ENCODE peak calls at places on chromosomes 3 and 15, in five cellular contexts. One of them, this sample, is unnamed.

GRCh38 chr3:49352286-49352685 is 5.9 kb downstream of the GPX1 start:
- DNase-seq in HepG2: no peak
- DNase-seq in K562: no peak
- DNase-seq in SK-N-SH: no peak
- DNase-seq in GM12878: no peak
- DNase-seq in this sample: no peak

GRCh38 chr15:94580186-94580585 is 348.8 kb downstream of the MCTP2 start:
- DNase-seq in K562: no peak
- DNase-seq in SK-N-SH: peak; percentile 27
- DNase-seq in GM12878: no peak
- DNase-seq in HepG2: no peak
- DNase-seq in this sample: no peak

GRCh38 chr3:196115678-196116083 is 33.8 kb upstream of the TFRC start:
- DNase-seq in SK-N-SH: no peak
- DNase-seq in HepG2: no peak
- DNase-seq in GM12878: peak; percentile 80
- DNase-seq in K562: no peak
- DNase-seq in this sample: no peak

GRCh38 chr15:68822818-68823217 is 2.1 kb upstream of the ANP32A start:
- DNase-seq in SK-N-SH: no peak
- DNase-seq in GM12878: no peak
- DNase-seq in HepG2: no peak
- DNase-seq in K562: no peak
- DNase-seq in this sample: no peak

GRCh38 chr3:184339016-184339415 is 1.6 kb downstream of the FAM131A start:
- DNase-seq in HepG2: no peak
- DNase-seq in GM12878: no peak
- DNase-seq in K562: no peak
- DNase-seq in SK-N-SH: no peak
- DNase-seq in this sample: no peak

GRCh38 chr15:100216177-100216576 is 125.6 kb downstream of the ADAMTS17 start:
- DNase-seq in SK-N-SH: no peak
- DNase-seq in GM12878: no peak
- DNase-seq in K562: no peak
- DNase-seq in HepG2: no peak
- DNase-seq in this sample: no peak

GRCh38 chr3:71055602-71056001 is 527.9 kb downstream of the FOXP1 start:
- DNase-seq in GM12878: no peak
- DNase-seq in HepG2: no peak
- DNase-seq in K562: no peak
- DNase-seq in SK-N-SH: no peak
- DNase-seq in this sample: peak; percentile 85

GRCh38 chr3:188627652-188628051 is 473.7 kb downstream of the LPP start:
- DNase-seq in HepG2: no peak
- DNase-seq in GM12878: no peak
- DNase-seq in K562: no peak
- DNase-seq in SK-N-SH: no peak
- DNase-seq in this sample: peak; percentile 94

GRCh38 chr15:90126457-90127435 is 24.5 kb upstream of the IDH2 start:
- DNase-seq in K562: no peak
- DNase-seq in GM12878: no peak
- DNase-seq in HepG2: peak; percentile 64
- DNase-seq in SK-N-SH: no peak
- DNase-seq in this sample: no peak

GRCh38 chr3:16795601-16796000 is 89.2 kb upstream of the PLCL2 start:
- DNase-seq in HepG2: no peak
- DNase-seq in K562: no peak
- DNase-seq in GM12878: no peak
- DNase-seq in SK-N-SH: no peak
- DNase-seq in this sample: no peak

GRCh38 chr3:127214990-127215389 is 22.1 kb downstream of the PRR23E start:
- DNase-seq in SK-N-SH: no peak
- DNase-seq in GM12878: no peak
- DNase-seq in K562: no peak
- DNase-seq in HepG2: no peak
- DNase-seq in this sample: no peak

GRCh38 chr3:58384381-58385090 is 49.1 kb downstream of the PDHB start:
- DNase-seq in HepG2: no peak
- DNase-seq in SK-N-SH: peak; percentile 21
- DNase-seq in GM12878: no peak
- DNase-seq in K562: no peak
- DNase-seq in this sample: peak; percentile 24

GRCh38 chr15:85673326-85673725 is 121.4 kb downstream of the KLHL25 start:
- DNase-seq in K562: no peak
- DNase-seq in HepG2: no peak
- DNase-seq in SK-N-SH: no peak
- DNase-seq in GM12878: no peak
- DNase-seq in this sample: peak; percentile 12

GRCh38 chr3:186107148-186108105 is 1.5 kb downstream of the ETV5 start:
- DNase-seq in GM12878: no peak
- DNase-seq in K562: peak; percentile 55
- DNase-seq in HepG2: peak; percentile 69
- DNase-seq in SK-N-SH: peak; percentile 73
- DNase-seq in this sample: peak; percentile 68

GRCh38 chr3:172167892-172168648 is 128.7 kb downstream of the FNDC3B start:
- DNase-seq in SK-N-SH: no peak
- DNase-seq in GM12878: no peak
- DNase-seq in K562: no peak
- DNase-seq in HepG2: no peak
- DNase-seq in this sample: peak; percentile 70

GRCh38 chr15:62432702-62433398 is 267.8 kb upstream of the C2CD4B start:
- DNase-seq in K562: no peak
- DNase-seq in HepG2: no peak
- DNase-seq in GM12878: no peak
- DNase-seq in SK-N-SH: no peak
- DNase-seq in this sample: no peak

GRCh38 chr15:51726302-51727073 is 11.0 kb downstream of the LYSMD2 start:
- DNase-seq in HepG2: peak; percentile 10
- DNase-seq in K562: peak; percentile 74
- DNase-seq in GM12878: no peak
- DNase-seq in SK-N-SH: peak; percentile 77
- DNase-seq in this sample: peak; percentile 93

GRCh38 chr3:180679178-180680096 is at the start of gene CCDC39:
- DNase-seq in SK-N-SH: peak; percentile 77
- DNase-seq in K562: peak; percentile 21
- DNase-seq in HepG2: peak; percentile 51
- DNase-seq in GM12878: peak; percentile 30
- DNase-seq in this sample: peak; percentile 49

GRCh38 chr3:32003380-32003779 is 21.8 kb downstream of the ZNF860 start:
- DNase-seq in SK-N-SH: no peak
- DNase-seq in HepG2: no peak
- DNase-seq in K562: no peak
- DNase-seq in GM12878: no peak
- DNase-seq in this sample: no peak

GRCh38 chr3:50545781-50546180 is 21.8 kb downstream of the C3orf18 start:
- DNase-seq in HepG2: no peak
- DNase-seq in GM12878: no peak
- DNase-seq in K562: no peak
- DNase-seq in SK-N-SH: no peak
- DNase-seq in this sample: no peak

GRCh38 chr3:63809607-63810006 is 9.5 kb upstream of the C3orf49 start:
- DNase-seq in GM12878: no peak
- DNase-seq in HepG2: peak; percentile 80
- DNase-seq in K562: no peak
- DNase-seq in SK-N-SH: no peak
- DNase-seq in this sample: peak; percentile 47

GRCh38 chr15:41897327-41897726 is 3.5 kb upstream of the SPTBN5 start:
- DNase-seq in HepG2: no peak
- DNase-seq in K562: no peak
- DNase-seq in SK-N-SH: no peak
- DNase-seq in GM12878: no peak
- DNase-seq in this sample: no peak

GRCh38 chr3:15636028-15636709 is 34.6 kb downstream of the BTD start:
- DNase-seq in HepG2: no peak
- DNase-seq in GM12878: no peak
- DNase-seq in SK-N-SH: no peak
- DNase-seq in K562: no peak
- DNase-seq in this sample: peak; percentile 96

GRCh38 chr3:15637131-15637951 is 35.8 kb downstream of the BTD start:
- DNase-seq in SK-N-SH: peak; percentile 33
- DNase-seq in HepG2: no peak
- DNase-seq in K562: no peak
- DNase-seq in GM12878: peak; percentile 58
- DNase-seq in this sample: no peak

GRCh38 chr3:15638891-15639262 is 37.3 kb downstream of the BTD start:
- DNase-seq in SK-N-SH: no peak
- DNase-seq in K562: no peak
- DNase-seq in HepG2: no peak
- DNase-seq in GM12878: peak; percentile 57
- DNase-seq in this sample: no peak

GRCh38 chr3:15634671-15635661 is 33.4 kb downstream of the BTD start:
- DNase-seq in K562: no peak
- DNase-seq in SK-N-SH: peak; percentile 33
- DNase-seq in GM12878: no peak
- DNase-seq in HepG2: no peak
- DNase-seq in this sample: peak; percentile 66

DNA sequence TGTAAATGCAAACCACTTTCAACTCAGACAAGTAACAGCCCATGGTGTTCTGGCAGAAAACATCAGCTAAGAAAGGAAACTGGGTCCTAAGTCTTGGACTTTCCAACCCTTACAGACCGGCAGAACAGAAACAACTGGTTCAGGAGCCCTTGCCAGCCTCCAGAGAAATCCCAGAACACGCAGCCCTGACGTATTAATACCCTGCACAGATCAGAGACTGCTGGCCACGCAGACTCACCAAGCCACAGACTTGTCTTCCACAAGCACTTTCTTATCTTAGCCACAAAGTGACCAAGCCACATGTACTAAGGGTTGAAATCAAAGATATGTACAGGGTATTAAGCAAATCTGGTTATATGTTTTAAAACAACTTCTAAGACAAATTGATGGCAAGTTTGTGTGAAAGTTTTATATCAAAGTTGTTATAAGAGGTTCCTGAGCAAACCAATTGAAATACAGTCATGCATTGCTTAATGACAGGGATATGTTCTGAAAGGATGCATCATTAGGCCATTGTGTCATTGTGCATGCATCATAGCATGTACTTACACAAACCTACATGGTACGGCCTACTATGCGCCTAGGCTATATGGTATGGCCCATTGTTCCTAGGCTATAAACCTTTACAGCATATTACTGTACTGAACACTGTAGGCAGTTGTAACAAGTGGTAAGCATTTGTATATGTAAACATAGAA is 36.8 kb downstream of the BTD start:
- DNase-seq in K562: no peak
- DNase-seq in SK-N-SH: no peak
- DNase-seq in GM12878: no peak
- DNase-seq in HepG2: no peak
- DNase-seq in this sample: peak; percentile 57
- TF ChIP-seq MXI1 in K562: no peak
- TF ChIP-seq MXI1 in SK-N-SH: no peak
- TF ChIP-seq MXI1 in GM12878: no peak
- TF ChIP-seq MXI1 in HepG2: no peak
- TF ChIP-seq MXI1 in this sample: no peak

GRCh38 chr3:174619244-174619643 is 239.9 kb upstream of the NAALADL2 start:
- DNase-seq in SK-N-SH: no peak
- DNase-seq in K562: no peak
- DNase-seq in HepG2: no peak
- DNase-seq in GM12878: no peak
- DNase-seq in this sample: no peak

GRCh38 chr3:174618368-174618767 is 240.8 kb upstream of the NAALADL2 start:
- DNase-seq in GM12878: no peak
- DNase-seq in HepG2: no peak
- DNase-seq in K562: no peak
- DNase-seq in SK-N-SH: no peak
- DNase-seq in this sample: no peak

GRCh38 chr3:174620855-174621457 is 238.2 kb upstream of the NAALADL2 start:
- DNase-seq in SK-N-SH: no peak
- DNase-seq in K562: no peak
- DNase-seq in GM12878: no peak
- DNase-seq in HepG2: no peak
- DNase-seq in this sample: no peak

DNA sequence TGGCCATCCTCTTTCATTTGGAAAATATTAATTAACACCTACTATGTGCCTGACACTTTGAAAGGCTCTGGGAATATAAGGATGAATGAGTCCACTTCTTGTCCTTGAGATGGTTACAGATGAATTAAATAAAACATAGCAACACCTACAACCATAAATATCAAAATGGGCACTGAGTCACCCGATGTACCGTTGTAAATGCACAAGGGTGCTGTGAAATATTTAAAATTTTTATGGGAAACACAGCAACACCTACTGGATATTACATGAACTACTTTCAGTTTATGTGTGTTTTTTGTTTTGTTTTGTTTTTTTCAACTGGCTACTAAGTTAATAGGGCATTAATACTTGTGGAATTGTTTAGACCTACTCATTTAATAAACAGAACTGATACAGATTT is 239.0 kb upstream of the NAALADL2 start:
- DNase-seq in HepG2: no peak
- DNase-seq in K562: no peak
- DNase-seq in SK-N-SH: no peak
- DNase-seq in GM12878: no peak
- DNase-seq in this sample: no peak
- TF ChIP-seq MXI1 in HepG2: no peak
- TF ChIP-seq MXI1 in K562: no peak
- TF ChIP-seq MXI1 in SK-N-SH: no peak
- TF ChIP-seq MXI1 in GM12878: no peak
- TF ChIP-seq MXI1 in this sample: no peak

GRCh38 chr3:113698213-113698742 is 1.8 kb upstream of the USF3 start:
- DNase-seq in HepG2: no peak
- DNase-seq in K562: no peak
- DNase-seq in GM12878: no peak
- DNase-seq in SK-N-SH: no peak
- DNase-seq in this sample: no peak

GRCh38 chr3:113698891-113699465 is 2.5 kb upstream of the USF3 start:
- DNase-seq in SK-N-SH: peak; percentile 14
- DNase-seq in K562: no peak
- DNase-seq in HepG2: no peak
- DNase-seq in GM12878: no peak
- DNase-seq in this sample: peak; percentile 4

GRCh38 chr3:113696658-113697191 is 283 bp upstream of the USF3 start:
- DNase-seq in HepG2: peak; percentile 98
- DNase-seq in K562: peak; percentile 94
- DNase-seq in SK-N-SH: peak; percentile 98
- DNase-seq in GM12878: peak; percentile 98
- DNase-seq in this sample: peak; percentile 99

GRCh38 chr3:113695818-113696645 is at the start of gene USF3:
- DNase-seq in GM12878: peak; percentile 30
- DNase-seq in HepG2: peak; percentile 45
- DNase-seq in K562: peak; percentile 91
- DNase-seq in SK-N-SH: peak; percentile 95
- DNase-seq in this sample: peak; percentile 44

GRCh38 chr3:113697192-113698090 is 999 bp upstream of the USF3 start:
- DNase-seq in K562: no peak
- DNase-seq in HepG2: peak; percentile 7
- DNase-seq in GM12878: no peak
- DNase-seq in SK-N-SH: peak; percentile 43
- DNase-seq in this sample: peak; percentile 34
- TF ChIP-seq MXI1 in K562: no peak
- TF ChIP-seq MXI1 in HepG2: no peak
- TF ChIP-seq MXI1 in GM12878: no peak
- TF ChIP-seq MXI1 in SK-N-SH: no peak
- TF ChIP-seq MXI1 in this sample: no peak

GRCh38 chr3:116318370-116318769 is 126.9 kb downstream of the LSAMP start:
- DNase-seq in GM12878: no peak
- DNase-seq in HepG2: no peak
- DNase-seq in SK-N-SH: no peak
- DNase-seq in K562: no peak
- DNase-seq in this sample: no peak

GRCh38 chr3:116316781-116317180 is 128.5 kb downstream of the LSAMP start:
- DNase-seq in SK-N-SH: no peak
- DNase-seq in K562: no peak
- DNase-seq in HepG2: no peak
- DNase-seq in GM12878: no peak
- DNase-seq in this sample: no peak

GRCh38 chr3:116314476-116314875 is 130.8 kb downstream of the LSAMP start:
- DNase-seq in GM12878: no peak
- DNase-seq in HepG2: no peak
- DNase-seq in SK-N-SH: peak; percentile 19
- DNase-seq in K562: no peak
- DNase-seq in this sample: no peak
- TF ChIP-seq MXI1 in GM12878: no peak
- TF ChIP-seq MXI1 in HepG2: no peak
- TF ChIP-seq MXI1 in SK-N-SH: no peak
- TF ChIP-seq MXI1 in K562: no peak
- TF ChIP-seq MXI1 in this sample: no peak